ENCODE peak calls at places on chromosomes 7 and 10, in eight cellular contexts. One of them, this sample, is unnamed.

GRCh38 chr10:13633689-13634088 is 46.9 kb downstream of the PRPF18 start:
- DNase-seq in RCC 7860: no peak
- DNase-seq in A549: no peak
- DNase-seq in GM03348: no peak
- DNase-seq in EH: peak
- DNase-seq in NCI-H1092: no peak
- DNase-seq in cardiac fibroblast: peak
- DNase-seq in vagina: no peak
- DNase-seq in this sample: no peak

GRCh38 chr7:84970683-84971082 is 216.2 kb downstream of the SEMA3D start:
- DNase-seq in RCC 7860: no peak
- DNase-seq in A549: no peak
- DNase-seq in GM03348: no peak
- DNase-seq in EH: no peak
- DNase-seq in NCI-H1092: no peak
- DNase-seq in cardiac fibroblast: no peak
- DNase-seq in vagina: no peak
- DNase-seq in this sample: no peak

GRCh38 chr7:44964831-44965440 is 13.9 kb downstream of the MYO1G start:
- DNase-seq in RCC 7860: no peak
- DNase-seq in A549: no peak
- DNase-seq in GM03348: no peak
- DNase-seq in EH: no peak
- DNase-seq in NCI-H1092: no peak
- DNase-seq in cardiac fibroblast: no peak
- DNase-seq in vagina: no peak
- DNase-seq in this sample: no peak

GRCh38 chr10:59585046-59585700 is 124.5 kb downstream of the SLC16A9 start:
- DNase-seq in RCC 7860: no peak
- DNase-seq in A549: no peak
- DNase-seq in GM03348: no peak
- DNase-seq in EH: no peak
- DNase-seq in NCI-H1092: no peak
- DNase-seq in cardiac fibroblast: peak
- DNase-seq in vagina: no peak
- DNase-seq in this sample: no peak

GRCh38 chr10:128163701-128164100 is 37.5 kb upstream of the MKI67 start:
- DNase-seq in RCC 7860: no peak
- DNase-seq in A549: no peak
- DNase-seq in GM03348: no peak
- DNase-seq in EH: no peak
- DNase-seq in NCI-H1092: no peak
- DNase-seq in cardiac fibroblast: no peak
- DNase-seq in vagina: no peak
- DNase-seq in this sample: no peak

GRCh38 chr10:70682920-70683600 is 10.8 kb downstream of the ADAMTS14 start:
- DNase-seq in RCC 7860: no peak
- DNase-seq in A549: no peak
- DNase-seq in GM03348: no peak
- DNase-seq in EH: no peak
- DNase-seq in NCI-H1092: no peak
- DNase-seq in cardiac fibroblast: no peak
- DNase-seq in vagina: no peak
- DNase-seq in this sample: no peak

GRCh38 chr10:49164587-49165188 is 23.5 kb downstream of the TMEM273 start:
- DNase-seq in RCC 7860: no peak
- DNase-seq in A549: peak
- DNase-seq in GM03348: peak
- DNase-seq in EH: peak
- DNase-seq in NCI-H1092: no peak
- DNase-seq in cardiac fibroblast: peak
- DNase-seq in vagina: peak
- DNase-seq in this sample: no peak

GRCh38 chr10:600876-601275 is 88.6 kb downstream of the DIP2C start:
- DNase-seq in RCC 7860: no peak
- DNase-seq in A549: no peak
- DNase-seq in GM03348: peak
- DNase-seq in EH: peak
- DNase-seq in NCI-H1092: no peak
- DNase-seq in cardiac fibroblast: no peak
- DNase-seq in vagina: no peak
- DNase-seq in this sample: no peak

GRCh38 chr10:60209874-60210584 is 179.6 kb downstream of the ANK3 start:
- DNase-seq in RCC 7860: no peak
- DNase-seq in A549: no peak
- DNase-seq in GM03348: no peak
- DNase-seq in EH: peak
- DNase-seq in NCI-H1092: no peak
- DNase-seq in cardiac fibroblast: peak
- DNase-seq in vagina: no peak
- DNase-seq in this sample: no peak

This sample was measured in NCI-H1417 treated with DMSO at 0.1 percent for 48 hours.